ENCODE peak calls at places on chromosomes 4 and X, in nine cellular contexts. B, R, F, D, T, Y, M, E and K are unnamed samples.

GRCh38 chrX:41445781-41446358 is 1.3 kb upstream of the NYX start:
- DNase-seq in B (peak), R (no peak), F (no peak), D (no peak), T (no peak), Y (no peak), M (no peak), E (no peak), K (no peak)

GRCh38 chrX:41178201-41178600 is 93.0 kb downstream of the USP9X start:
- DNase-seq in B (no peak), R (no peak), F (no peak), D (no peak), T (no peak), Y (no peak), M (no peak), E (no peak), K (no peak)

GRCh38 chr4:122921971-122922876 is at the start of gene NUDT6:
- DNase-seq in B (peak), R (peak), F (no peak), D (peak), T (no peak), Y (peak), M (peak), E (peak), K (peak)

GRCh38 chr4:21226637-21227538 is 526.6 kb downstream of the PACRGL start:
- DNase-seq in B (no peak), R (no peak), F (no peak), D (no peak), T (no peak), Y (no peak), M (no peak), E (no peak), K (no peak)

GRCh38 chrX:53594354-53594753 is 92.2 kb downstream of the HUWE1 start:
- DNase-seq in B (no peak), R (no peak), F (no peak), D (no peak), T (no peak), Y (no peak), M (peak), E (no peak), K (no peak)

GRCh38 chr4:131499139-131499873 is 1649.8 kb upstream of the PCDH10 start:
- DNase-seq in B (no peak), R (no peak), F (no peak), D (no peak), T (no peak), Y (peak), M (peak), E (no peak), K (no peak)

GRCh38 chr4:149887091-149887490 is 71.4 kb upstream of the IQCM start:
- DNase-seq in B (no peak), R (no peak), F (no peak), D (no peak), T (no peak), Y (no peak), M (no peak), E (no peak), K (no peak)

GRCh38 chrX:9988762-9989161 is 21.6 kb downstream of the CLDN34 start:
- DNase-seq in B (no peak), R (no peak), F (no peak), D (no peak), T (no peak), Y (no peak), M (no peak), E (no peak), K (no peak)

GRCh38 chr4:124276461-124276860 is 436.1 kb downstream of the ANKRD50 start:
- DNase-seq in B (no peak), R (no peak), F (no peak), D (no peak), T (no peak), Y (no peak), M (peak), E (no peak), K (no peak)

GRCh38 chrX:71532078-71532752 is 689 bp upstream of the OGT start:
- DNase-seq in B (no peak), R (no peak), F (no peak), D (no peak), T (no peak), Y (peak), M (peak), E (no peak), K (no peak)

GRCh38 chr4:108405586-108405985 is 214.8 kb upstream of the RPL34 start:
- DNase-seq in B (no peak), R (no peak), F (no peak), D (no peak), T (no peak), Y (no peak), M (no peak), E (no peak), K (no peak)

GRCh38 chr4:107122736-107123135 is 86.6 kb upstream of the DKK2 start:
- DNase-seq in B (no peak), R (no peak), F (no peak), D (no peak), T (no peak), Y (no peak), M (no peak), E (no peak), K (no peak)

GRCh38 chrX:14529288-14529989 is at the start of gene GLRA2:
- DNase-seq in B (no peak), R (no peak), F (no peak), D (peak), T (no peak), Y (no peak), M (peak), E (no peak), K (no peak)

GRCh38 chr4:3311095-3311372 is 18.2 kb downstream of the RGS12 start:
- DNase-seq in B (peak), R (no peak), F (no peak), D (no peak), T (no peak), Y (no peak), M (no peak), E (peak), K (no peak)

GRCh38 chrX:118751950-118752783 is 24.8 kb downstream of the IL13RA1 start:
- DNase-seq in B (no peak), R (no peak), F (no peak), D (no peak), T (no peak), Y (no peak), M (no peak), E (no peak), K (no peak)

GRCh38 chrX:31367816-31368215 is 296.0 kb upstream of the FTHL17 start:
- DNase-seq in B (no peak), R (no peak), F (no peak), D (no peak), T (no peak), Y (no peak), M (no peak), E (no peak), K (no peak)

GRCh38 chrX:154403192-154403591 is 5.0 kb downstream of the RPL10 start:
- DNase-seq in B (no peak), R (no peak), F (no peak), D (no peak), T (no peak), Y (no peak), M (no peak), E (no peak), K (no peak)

GRCh38 chr4:34733185-34733916 is 1511.0 kb downstream of the ARAP2 start:
- DNase-seq in B (no peak), R (no peak), F (no peak), D (no peak), T (no peak), Y (no peak), M (no peak), E (no peak), K (no peak)

GRCh38 chr4:173924561-173924960 is 358.9 kb downstream of the FBXO8 start:
- DNase-seq in B (no peak), R (no peak), F (no peak), D (no peak), T (no peak), Y (no peak), M (no peak), E (no peak), K (no peak)

GRCh38 chrX:42797646-42798045 is 19.7 kb upstream of the PPP1R2C start:
- DNase-seq in B (no peak), R (no peak), F (no peak), D (no peak), T (no peak), Y (no peak), M (no peak), E (no peak), K (no peak)

DNA sequence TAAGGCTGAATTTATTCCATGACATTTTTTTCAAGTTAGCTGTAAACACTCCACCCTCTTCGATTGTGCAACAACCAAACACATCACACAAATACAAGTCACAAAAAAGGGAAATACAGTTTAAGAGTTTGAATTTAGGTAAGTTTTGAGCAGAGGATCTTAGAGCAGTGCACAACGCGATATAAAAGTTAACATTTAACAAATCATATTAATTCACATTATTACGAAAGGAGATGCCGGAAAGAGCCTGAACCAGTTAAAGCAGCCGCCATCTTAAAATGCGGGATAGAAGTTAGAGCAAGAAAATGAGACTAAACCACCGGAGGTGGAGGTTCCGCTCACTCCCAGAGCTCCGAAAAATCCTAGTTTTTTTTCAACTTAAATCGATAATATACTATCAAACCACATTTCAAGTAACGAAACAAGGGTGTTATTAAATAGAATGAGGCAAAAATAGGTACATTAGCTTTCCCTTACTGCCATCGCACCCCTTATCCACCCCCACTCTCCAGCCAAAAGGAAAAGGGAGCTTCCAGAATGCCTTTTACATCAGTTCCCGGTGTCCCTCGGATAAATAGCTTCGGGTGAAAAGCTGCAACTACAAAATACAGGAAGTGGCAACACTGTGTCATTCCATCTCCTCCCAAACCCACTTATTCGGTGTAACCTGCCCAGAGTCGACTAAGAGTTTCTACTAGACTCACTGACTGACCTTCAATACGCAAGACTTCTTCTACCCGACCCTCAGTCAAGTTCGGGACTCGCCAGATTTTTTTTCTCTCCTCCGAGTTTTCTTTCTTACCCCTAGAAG is 1.9 kb downstream of the UBE2D3 start:
- DNase-seq in B (peak), R (no peak), F (no peak), D (no peak), T (peak), Y (peak), M (peak), E (no peak), K (no peak)
- TF ChIP-seq POLR2A in B (no peak), R (no peak), F (no peak), D (peak), T (no peak), Y (peak), M (peak), E (no peak), K (peak)

GRCh38 chrX:149505671-149506070 is 565 bp upstream of the IDS start:
- DNase-seq in B (peak), R (no peak), F (no peak), D (no peak), T (no peak), Y (no peak), M (no peak), E (no peak), K (no peak)
- TF ChIP-seq CTCF in B (no peak), R (no peak), F (no peak), D (no peak), T (no peak), Y (no peak), M (no peak), E (no peak), K (no peak)

GRCh38 chr4:2248821-2249261 is 6.9 kb upstream of the HAUS3 start:
- DNase-seq in B (peak), R (no peak), F (no peak), D (no peak), T (no peak), Y (no peak), M (no peak), E (peak), K (peak)
- TF ChIP-seq POLR2A in B (no peak), R (no peak), F (no peak), D (no peak), T (no peak), Y (no peak), M (no peak), E (no peak), K (no peak)

GRCh38 chr4:112897548-112897947 is 151.9 kb upstream of the ANK2 start:
- DNase-seq in B (no peak), R (no peak), F (no peak), D (no peak), T (no peak), Y (no peak), M (no peak), E (no peak), K (no peak)
- TF ChIP-seq CTCF in B (no peak), R (no peak), F (no peak), D (peak), T (no peak), Y (no peak), M (no peak), E (no peak), K (no peak)

GRCh38 chr4:48203819-48204218 is 65.8 kb downstream of the TEC start:
- DNase-seq in B (no peak), R (no peak), F (no peak), D (no peak), T (no peak), Y (no peak), M (no peak), E (no peak), K (no peak)
- TF ChIP-seq POLR2A in B (no peak), R (no peak), F (no peak), D (no peak), T (no peak), Y (no peak), M (no peak), E (no peak), K (no peak)

GRCh38 chrX:144592036-144592435 is 655.3 kb upstream of the SPANXN1 start:
- DNase-seq in B (no peak), R (no peak), F (no peak), D (no peak), T (no peak), Y (no peak), M (no peak), E (no peak), K (no peak)
- TF ChIP-seq CTCF in B (no peak), R (no peak), F (no peak), D (no peak), T (no peak), Y (no peak), M (no peak), E (no peak), K (no peak)

GRCh38 chr4:184268574-184269160 is 51.0 kb upstream of the ENPP6 start:
- DNase-seq in B (no peak), R (no peak), F (no peak), D (no peak), T (no peak), Y (no peak), M (no peak), E (no peak), K (no peak)
- TF ChIP-seq POLR2A in B (no peak), R (no peak), F (no peak), D (no peak), T (no peak), Y (no peak), M (no peak), E (no peak), K (no peak)

GRCh38 chr4:16513876-16514275 is 287.6 kb upstream of the TAPT1 start:
- DNase-seq in B (no peak), R (no peak), F (no peak), D (no peak), T (no peak), Y (no peak), M (peak), E (no peak), K (no peak)

GRCh38 chr4:16521156-16521915 is 295.1 kb upstream of the TAPT1 start:
- DNase-seq in B (no peak), R (no peak), F (no peak), D (no peak), T (no peak), Y (no peak), M (no peak), E (no peak), K (no peak)

GRCh38 chr4:16516796-16517413 is 290.6 kb upstream of the TAPT1 start:
- DNase-seq in B (no peak), R (no peak), F (no peak), D (no peak), T (no peak), Y (peak), M (peak), E (no peak), K (no peak)
- TF ChIP-seq CTCF in B (no peak), R (no peak), F (no peak), D (no peak), T (no peak), Y (peak), M (peak), E (peak), K (no peak)